ENCODE peak calls at places on chromosomes 3 and 15, in eight cellular contexts. E is astrocyte; G is CD4-positive, alpha-beta memory T cell; J is PC-3; Y is transverse colon; R is psoas muscle; H is GM23248; Q is thoracic aorta. T is an unnamed sample.

GRCh38 chr3:10380906-10381795 is 60.2 kb upstream of the SEC13 start:
- DNase-seq in Y (no peak), Q (no peak), G (no peak), E (no peak), R (no peak), J (peak; percentile 59), H (peak; percentile 77), T (peak; percentile 62)

GRCh38 chr3:189170559-189170958 is 1.2 kb upstream of the TPRG1 start:
- DNase-seq in G (no peak), H (no peak), R (no peak), E (peak; percentile 11), Y (no peak), J (peak; percentile 28), Q (no peak), T (no peak)

GRCh38 chr15:33243869-33244268 is 49.4 kb upstream of the FMN1 start:
- DNase-seq in J (peak; percentile 86), H (peak; percentile 54), Y (no peak), E (peak; percentile 52), R (no peak), Q (no peak), G (no peak), T (no peak)

GRCh38 chr3:177069514-177070329 is 127.6 kb downstream of the TBL1XR1 start:
- DNase-seq in J (peak; percentile 35), E (peak; percentile 53), H (peak; percentile 56), Q (no peak), Y (no peak), G (no peak), R (no peak), T (no peak)

GRCh38 chr3:34206996-34207395 is 408.6 kb downstream of the PDCD6IP start:
- DNase-seq in G (no peak), Q (no peak), E (peak; percentile 65), H (no peak), J (no peak), R (no peak), Y (no peak), T (no peak)

GRCh38 chr3:151817473-151817872 is 3.6 kb downstream of the AADAC start:
- DNase-seq in J (no peak), E (no peak), Y (no peak), H (no peak), R (no peak), Q (no peak), G (no peak), T (no peak)

GRCh38 chr3:184299488-184300376 is 691 bp downstream of the PSMD2 start:
- DNase-seq in R (peak; percentile 23), G (no peak), E (peak; percentile 48), Q (no peak), J (peak; percentile 50), H (peak; percentile 86), Y (no peak), T (no peak)

GRCh38 chr3:50515565-50516047 is 12.2 kb upstream of the CACNA2D2 start:
- DNase-seq in E (no peak), R (peak; percentile 71), Q (no peak), Y (peak; percentile 28), H (no peak), J (no peak), G (no peak), T (no peak)

GRCh38 chr3:141330718-141331369 is 37.5 kb upstream of the ZBTB38 start:
- DNase-seq in Q (no peak), H (peak; percentile 26), G (no peak), R (no peak), E (no peak), Y (no peak), J (no peak), T (no peak)

GRCh38 chr3:88137836-88138235 is 11.9 kb upstream of the C3orf38 start:
- DNase-seq in Y (no peak), E (no peak), H (peak; percentile 63), R (no peak), J (no peak), G (no peak), Q (no peak), T (no peak)

GRCh38 chr15:79397264-79397663 is 34.9 kb upstream of the MINAR1 start:
- DNase-seq in Q (no peak), J (no peak), H (no peak), G (no peak), E (no peak), Y (no peak), R (no peak), T (no peak)

GRCh38 chr15:40340038-40340739 is 550 bp downstream of the CCDC9B start:
- DNase-seq in R (peak; percentile 95), J (peak; percentile 52), Y (peak; percentile 76), G (no peak), E (peak; percentile 73), Q (peak; percentile 63), H (peak; percentile 77), T (peak; percentile 49)

GRCh38 chr15:42911058-42911592 is 9.5 kb downstream of the TTBK2 start:
- DNase-seq in J (no peak), R (no peak), Q (no peak), Y (no peak), E (peak; percentile 16), H (peak; percentile 58), G (no peak), T (no peak)

GRCh38 chr3:4741404-4742307 is 237.6 kb upstream of the BHLHE40 start:
- DNase-seq in Y (peak; percentile 52), R (no peak), H (peak; percentile 94), G (no peak), E (peak; percentile 100), J (peak; percentile 98), Q (peak; percentile 77), T (peak; percentile 60)

DNA sequence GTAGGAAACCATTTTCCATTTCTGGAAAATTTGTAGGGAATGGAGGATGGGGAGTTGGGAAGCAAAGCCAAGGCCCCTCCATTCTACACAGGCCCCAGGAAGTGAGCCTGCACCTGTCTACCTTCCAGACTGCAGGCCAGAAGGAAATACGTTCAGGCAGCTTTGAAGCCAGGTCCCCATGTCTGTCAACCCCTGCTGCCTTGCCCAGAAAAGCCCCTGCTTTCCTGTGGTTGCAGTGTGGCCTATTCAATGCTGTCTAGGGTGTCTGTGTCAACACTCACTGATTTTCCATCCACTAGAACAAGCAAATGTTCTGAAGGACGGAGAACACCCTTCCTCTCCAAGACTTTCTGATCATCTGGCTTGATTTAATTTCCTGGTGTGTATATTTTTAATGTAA is 281.9 kb downstream of the TLE3 start:
- DNase-seq in Q (no peak), G (no peak), R (no peak), E (no peak), Y (no peak), H (no peak), J (no peak), T (no peak)
- H3K4me3 ChIP-seq in Q (no peak overlapping the region), G (no peak overlapping the region), R (no peak overlapping the region), E (no peak overlapping the region), Y (no peak overlapping the region), H (no peak overlapping the region), J (no peak overlapping the region), T (no peak overlapping the region)

DNA sequence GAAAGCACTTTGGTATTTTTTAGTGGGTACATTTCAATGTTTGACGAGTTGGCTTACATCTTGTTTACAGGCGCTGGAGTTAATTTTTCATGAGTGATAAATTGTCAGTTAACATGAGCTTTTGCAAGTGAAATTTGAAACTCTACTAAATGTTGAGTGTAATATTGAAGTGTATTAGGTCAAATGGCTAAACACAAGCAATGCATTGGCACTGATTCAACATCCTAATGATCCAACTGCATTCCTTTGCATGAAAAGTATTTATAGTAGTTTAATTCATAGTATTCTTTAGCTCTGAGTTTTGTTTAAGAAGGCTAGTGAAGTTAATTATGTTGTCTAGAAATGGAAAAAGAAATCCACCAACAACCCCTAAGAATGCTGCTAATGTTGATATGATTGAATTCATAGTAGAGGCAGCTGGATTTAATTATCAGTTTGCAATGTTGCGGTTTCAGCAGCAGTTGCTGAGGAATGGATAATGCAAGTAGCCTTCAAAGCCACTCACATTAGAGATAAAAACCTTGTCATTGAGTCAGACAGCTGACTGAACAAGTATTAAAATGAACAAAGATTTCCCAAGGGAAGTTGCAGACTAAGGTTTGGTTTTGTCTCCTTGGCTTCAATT is 245.6 kb upstream of the GOLIM4 start:
- DNase-seq in R (no peak), Y (no peak), H (peak; percentile 67), J (peak; percentile 57), E (peak; percentile 94), Q (no peak), G (no peak), T (no peak)
- H3K4me3 ChIP-seq in R (no peak overlapping the region), Y (no peak overlapping the region), H (no peak overlapping the region), J (peak overlapping the region; percentile 29), E (peak overlapping the region; percentile 22), Q (no peak overlapping the region), G (no peak overlapping the region), T (no peak overlapping the region)

GRCh38 chr15:56242576-56243116 is 1.0 kb downstream of the RFX7 start:
- DNase-seq in Q (no peak), H (peak; percentile 32), R (no peak), J (no peak), Y (no peak), G (peak; percentile 3), E (no peak), T (no peak)

GRCh38 chr15:56243774-56244236 is at the start of gene RFX7:
- DNase-seq in Y (peak; percentile 82), E (peak; percentile 58), G (peak; percentile 81), H (peak; percentile 90), R (peak; percentile 88), J (peak; percentile 67), Q (peak; percentile 15), T (peak; percentile 69)

GRCh38 chr15:56243117-56243773 is 434 bp downstream of the RFX7 start:
- DNase-seq in G (no peak), R (peak; percentile 71), H (peak; percentile 60), Y (peak; percentile 49), J (no peak), Q (no peak), E (peak; percentile 18), T (peak; percentile 45)

GRCh38 chr15:56240390-56240789 is 3.3 kb downstream of the RFX7 start:
- DNase-seq in Q (no peak), G (no peak), Y (no peak), H (no peak), J (no peak), R (no peak), E (no peak), T (no peak)

GRCh38 chr15:56241374-56242085 is 2.1 kb downstream of the RFX7 start:
- DNase-seq in E (no peak), Q (no peak), Y (no peak), H (peak; percentile 40), R (no peak), G (peak; percentile 4), J (no peak), T (no peak)
- H3K4me3 ChIP-seq in E (peak overlapping the region; percentile 75), Q (peak overlapping the region; percentile 96), Y (no peak overlapping the region), H (peak overlapping the region; percentile 89), R (peak overlapping the region; percentile 78), G (no peak overlapping the region), J (peak overlapping the region; percentile 78), T (peak overlapping the region; percentile 98)

DNA sequence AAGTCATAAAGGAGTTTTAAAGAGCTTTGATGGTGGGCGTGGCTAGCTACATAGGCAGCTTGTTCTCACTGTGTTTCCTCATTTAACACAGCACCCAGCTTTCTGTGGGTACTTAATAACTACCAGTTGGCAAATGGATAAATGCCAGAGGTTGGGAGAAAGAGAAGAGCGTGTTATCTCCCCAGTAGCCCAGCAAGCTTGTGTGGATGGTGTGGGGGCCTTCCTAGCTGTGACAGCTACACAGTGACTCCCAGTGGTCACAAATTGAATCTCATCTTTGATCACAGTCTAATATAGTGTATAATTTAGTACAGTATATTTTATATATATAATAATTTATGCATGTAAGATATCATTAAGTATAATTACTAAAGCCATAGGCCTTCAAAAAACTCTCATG is 984.1 kb downstream of the EPHA3 start:
- DNase-seq in Y (peak; percentile 8), J (peak; percentile 59), R (no peak), E (peak; percentile 22), Q (no peak), H (peak; percentile 61), G (no peak), T (no peak)
- H3K4me3 ChIP-seq in Y (no peak overlapping the region), J (no peak overlapping the region), R (no peak overlapping the region), E (no peak overlapping the region), Q (peak overlapping the region; percentile 41), H (no peak overlapping the region), G (no peak overlapping the region), T (no peak overlapping the region)

T was measured in gastrocnemius medialis.